ENCODE peak calls at places on chromosomes 1 and 21, in four cellular contexts. One of them, this sample, is unnamed.

GRCh38 chr1:197173571-197174482 is 27.4 kb upstream of the ASPM start:
- DNase-seq in HepG2: peak; percentile 91
- DNase-seq in SK-N-SH: no peak
- DNase-seq in K562: no peak
- DNase-seq in this sample: no peak

GRCh38 chr1:997728-998050 is 2.2 kb downstream of the HES4 start:
- DNase-seq in HepG2: no peak
- DNase-seq in SK-N-SH: peak; percentile 33
- DNase-seq in K562: peak; percentile 14
- DNase-seq in this sample: no peak

GRCh38 chr1:221237587-221237986 is 358.3 kb downstream of the HLX start:
- DNase-seq in HepG2: no peak
- DNase-seq in SK-N-SH: no peak
- DNase-seq in K562: no peak
- DNase-seq in this sample: no peak

GRCh38 chr1:41633764-41634163 is 149.3 kb upstream of the EDN2 start:
- DNase-seq in HepG2: no peak
- DNase-seq in SK-N-SH: no peak
- DNase-seq in K562: no peak
- DNase-seq in this sample: no peak

GRCh38 chr1:2275796-2276536 is 47.8 kb downstream of the SKI start:
- DNase-seq in HepG2: no peak
- DNase-seq in SK-N-SH: no peak
- DNase-seq in K562: no peak
- DNase-seq in this sample: no peak

GRCh38 chr1:220892997-220893700 is 13.9 kb downstream of the HLX start:
- DNase-seq in HepG2: no peak
- DNase-seq in SK-N-SH: no peak
- DNase-seq in K562: no peak
- DNase-seq in this sample: no peak

GRCh38 chr1:67439277-67440029 is 9.3 kb upstream of the SERBP1 start:
- DNase-seq in HepG2: peak; percentile 52
- DNase-seq in SK-N-SH: no peak
- DNase-seq in K562: no peak
- DNase-seq in this sample: no peak

GRCh38 chr21:15421947-15422346 is 307.8 kb upstream of the USP25 start:
- DNase-seq in HepG2: no peak
- DNase-seq in SK-N-SH: no peak
- DNase-seq in K562: no peak
- DNase-seq in this sample: no peak

GRCh38 chr1:55051621-55052020 is 12.3 kb downstream of the PCSK9 start:
- DNase-seq in HepG2: no peak
- DNase-seq in SK-N-SH: no peak
- DNase-seq in K562: no peak
- DNase-seq in this sample: no peak

GRCh38 chr21:41630249-41630648 is 122.3 kb upstream of the TMPRSS2 start:
- DNase-seq in HepG2: no peak
- DNase-seq in SK-N-SH: no peak
- DNase-seq in K562: no peak
- DNase-seq in this sample: peak; percentile 86

DNA sequence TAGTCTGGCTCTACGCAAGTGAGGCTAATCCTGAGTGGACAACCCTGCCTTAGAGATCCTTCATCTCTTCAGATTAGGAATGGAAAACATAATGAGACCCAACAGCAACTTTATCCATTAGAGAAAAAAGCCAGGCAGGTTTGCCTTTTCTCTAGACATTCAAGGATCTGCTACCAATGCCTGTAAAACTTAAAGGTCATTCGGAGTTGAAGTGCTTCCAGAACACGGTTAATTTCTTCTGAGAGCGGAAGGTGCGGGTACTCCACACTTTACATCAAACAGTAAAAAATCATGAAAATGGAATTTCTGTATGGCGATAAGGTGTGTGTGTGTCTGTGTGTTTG is 65.3 kb upstream of the PRKACB start:
- DNase-seq in HepG2: no peak
- DNase-seq in SK-N-SH: no peak
- DNase-seq in K562: no peak
- DNase-seq in this sample: no peak
- H3K4me3 ChIP-seq in HepG2: peak overlapping the region; percentile 89
- H3K4me3 ChIP-seq in SK-N-SH: peak overlapping the region; percentile 94
- H3K4me3 ChIP-seq in K562: peak overlapping the region; percentile 83
- H3K4me3 ChIP-seq in this sample: peak overlapping the region; percentile 73

DNA sequence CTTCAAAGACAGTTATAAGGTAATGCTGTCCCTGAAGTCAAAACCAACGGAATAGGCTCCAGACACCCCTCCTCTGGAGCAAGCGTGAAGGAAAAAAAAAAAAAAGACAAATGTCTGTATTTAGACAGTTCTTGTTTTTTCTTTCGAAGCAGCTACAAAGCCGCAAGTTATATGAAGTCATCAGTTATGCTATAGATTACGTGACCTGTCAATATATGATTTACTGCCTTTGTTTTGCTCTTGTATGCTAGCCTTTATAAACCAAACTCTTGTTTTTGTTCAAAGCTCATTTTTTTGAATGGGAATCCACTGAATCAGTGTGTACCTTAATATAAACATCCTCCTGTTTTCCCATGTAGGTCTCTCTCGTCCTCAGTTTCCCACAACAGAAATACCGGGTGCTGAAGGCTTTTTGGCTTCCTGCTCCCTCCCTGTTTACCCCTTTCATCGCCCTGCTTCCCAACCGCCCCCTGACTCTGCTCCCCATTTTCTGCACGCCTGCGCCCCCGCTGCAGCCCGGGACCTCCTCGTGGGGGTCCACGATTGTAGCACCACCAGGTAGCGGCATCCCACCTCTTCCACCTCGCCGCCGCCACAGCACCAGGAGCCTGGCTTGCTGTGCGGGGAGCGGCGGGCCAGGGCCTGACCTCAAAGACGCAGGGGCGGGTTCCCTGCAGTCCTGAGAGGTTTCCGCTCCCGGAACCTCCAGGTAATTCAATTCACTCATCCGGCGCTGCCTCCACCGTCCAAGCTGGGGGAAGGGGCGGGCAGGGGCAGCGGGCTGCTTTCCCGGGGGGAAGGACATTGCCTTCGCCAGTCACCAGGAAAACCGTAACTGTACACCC is 5.2 kb upstream of the ZNF678 start:
- DNase-seq in HepG2: no peak
- DNase-seq in SK-N-SH: no peak
- DNase-seq in K562: no peak
- DNase-seq in this sample: no peak
- TF ChIP-seq YY1 in HepG2: no peak
- TF ChIP-seq YY1 in SK-N-SH: no peak
- TF ChIP-seq YY1 in K562: no peak
- TF ChIP-seq YY1 in this sample: no peak

GRCh38 chr1:59682405-59683080 is 132.2 kb upstream of the HOOK1 start:
- DNase-seq in HepG2: no peak
- DNase-seq in SK-N-SH: no peak
- DNase-seq in K562: no peak
- DNase-seq in this sample: no peak

GRCh38 chr1:59674605-59675004 is 140.1 kb upstream of the HOOK1 start:
- DNase-seq in HepG2: peak; percentile 88
- DNase-seq in SK-N-SH: no peak
- DNase-seq in K562: no peak
- DNase-seq in this sample: no peak

GRCh38 chr1:59680044-59680443 is 134.7 kb upstream of the HOOK1 start:
- DNase-seq in HepG2: no peak
- DNase-seq in SK-N-SH: peak; percentile 22
- DNase-seq in K562: no peak
- DNase-seq in this sample: no peak

GRCh38 chr1:59678065-59678808 is 136.5 kb upstream of the HOOK1 start:
- DNase-seq in HepG2: no peak
- DNase-seq in SK-N-SH: no peak
- DNase-seq in K562: no peak
- DNase-seq in this sample: no peak

GRCh38 chr1:59678809-59679228 is 135.9 kb upstream of the HOOK1 start:
- DNase-seq in HepG2: no peak
- DNase-seq in SK-N-SH: no peak
- DNase-seq in K562: no peak
- DNase-seq in this sample: peak; percentile 28
- TF ChIP-seq ELF1 in HepG2: no peak
- TF ChIP-seq ELF1 in SK-N-SH: no peak
- TF ChIP-seq ELF1 in K562: no peak
- TF ChIP-seq ELF1 in this sample: no peak

DNA sequence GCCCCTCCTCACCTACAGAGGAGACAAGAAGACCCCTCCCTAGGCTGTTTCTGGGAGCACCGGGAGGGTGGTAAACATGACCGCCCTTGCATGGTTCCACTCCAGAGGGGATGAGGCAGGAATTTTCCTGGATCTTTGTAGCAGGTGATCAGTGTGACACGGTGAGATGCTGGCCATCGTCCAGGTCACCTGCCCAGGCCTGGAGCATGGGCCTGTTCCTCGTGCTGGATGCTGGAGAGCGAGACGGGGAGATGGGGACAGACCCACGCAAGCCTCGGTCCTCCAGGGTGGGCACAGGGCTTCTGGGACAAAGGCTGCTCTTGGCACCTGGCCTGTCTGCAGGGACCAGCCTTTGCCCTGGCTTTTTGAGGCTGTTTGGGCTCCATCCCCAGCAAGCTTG is 46.2 kb downstream of the DMRTB1 start:
- DNase-seq in HepG2: no peak
- DNase-seq in SK-N-SH: no peak
- DNase-seq in K562: no peak
- DNase-seq in this sample: no peak
- H3K4me3 ChIP-seq in HepG2: no peak overlapping the region
- H3K4me3 ChIP-seq in SK-N-SH: no peak overlapping the region
- H3K4me3 ChIP-seq in K562: no peak overlapping the region
- H3K4me3 ChIP-seq in this sample: no peak overlapping the region